ENCODE peak calls at places on chromosomes 1 and 21, in six cellular contexts. Z is BJ, K is cardiac muscle cell, J is psoas muscle, W is fibroblast of pulmonary artery, X is AG04449. B is an unnamed sample.

GRCh38 chr1:151309851-151310323 is 17.3 kb downstream of the PI4KB start:
- DNase-seq in J (no peak), K (peak; percentile 76), Z (no peak), W (peak; percentile 67), X (no peak), B (peak; percentile 51)

GRCh38 chr1:194164755-194165154 is 978.3 kb upstream of the B3GALT2 start:
- DNase-seq in W (no peak), J (no peak), X (no peak), K (no peak), Z (no peak), B (no peak)

GRCh38 chr1:65904681-65905083 is 112.0 kb downstream of the PDE4B start:
- DNase-seq in W (peak; percentile 10), Z (no peak), K (peak; percentile 16), J (no peak), X (no peak), B (no peak)

GRCh38 chr1:20255666-20256065 is 35.0 kb upstream of the VWA5B1 start:
- DNase-seq in W (peak; percentile 63), K (peak; percentile 78), X (no peak), J (no peak), Z (no peak), B (peak; percentile 12)

GRCh38 chr1:53390261-53390660 is 62.4 kb upstream of the LRP8 start:
- DNase-seq in W (no peak), X (no peak), J (peak; percentile 43), Z (no peak), K (no peak), B (no peak)

GRCh38 chr1:84877592-84877991 is 15.4 kb downstream of the LPAR3 start:
- DNase-seq in J (no peak), K (no peak), X (peak; percentile 33), Z (no peak), W (peak; percentile 38), B (no peak)

GRCh38 chr1:167186771-167187170 is 33.9 kb upstream of the POU2F1 start:
- DNase-seq in Z (no peak), W (no peak), J (no peak), X (no peak), K (no peak), B (no peak)

GRCh38 chr1:207186503-207186902 is 82.5 kb downstream of the C4BPA start:
- DNase-seq in J (no peak), Z (no peak), W (no peak), X (peak; percentile 4), K (peak; percentile 13), B (no peak)

GRCh38 chr1:202240956-202241355 is 47.4 kb downstream of the LGR6 start:
- DNase-seq in K (no peak), J (no peak), W (no peak), Z (no peak), X (no peak), B (no peak)

GRCh38 chr1:36369472-36369871 is 16.3 kb downstream of the STK40 start:
- DNase-seq in Z (no peak), X (no peak), W (no peak), J (no peak), K (no peak), B (no peak)

GRCh38 chr1:158248122-158248521 is 6.1 kb upstream of the CD1A start:
- DNase-seq in Z (no peak), K (no peak), J (no peak), W (no peak), X (no peak), B (no peak)

GRCh38 chr1:169696273-169697100 is 14.9 kb downstream of the SELL start:
- DNase-seq in W (peak; percentile 19), J (no peak), Z (no peak), K (no peak), X (no peak), B (no peak)

GRCh38 chr21:32279377-32279680 is 480 bp upstream of the MIS18A start:
- DNase-seq in Z (no peak), K (no peak), J (no peak), W (no peak), X (no peak), B (no peak)
- H3K4me3 ChIP-seq in Z (peak overlapping the region; percentile 98), K (peak overlapping the region; percentile 60), J (peak overlapping the region; percentile 80), W (peak overlapping the region; percentile 92), X (peak overlapping the region; percentile 97), B (peak overlapping the region; percentile 89)

GRCh38 chr21:45269861-45270260 is 17.8 kb downstream of the POFUT2 start:
- DNase-seq in W (no peak), J (no peak), X (no peak), K (no peak), Z (no peak), B (no peak)
- H3K4me3 ChIP-seq in W (no peak overlapping the region), J (no peak overlapping the region), X (no peak overlapping the region), K (no peak overlapping the region), Z (no peak overlapping the region), B (no peak overlapping the region)

GRCh38 chr1:245475116-245475515 is 320.3 kb downstream of the KIF26B start:
- DNase-seq in K (peak; percentile 32), W (peak; percentile 18), J (no peak), X (no peak), Z (no peak), B (no peak)
- H3K4me3 ChIP-seq in K (no peak overlapping the region), W (no peak overlapping the region), J (no peak overlapping the region), X (no peak overlapping the region), Z (no peak overlapping the region), B (no peak overlapping the region)

DNA sequence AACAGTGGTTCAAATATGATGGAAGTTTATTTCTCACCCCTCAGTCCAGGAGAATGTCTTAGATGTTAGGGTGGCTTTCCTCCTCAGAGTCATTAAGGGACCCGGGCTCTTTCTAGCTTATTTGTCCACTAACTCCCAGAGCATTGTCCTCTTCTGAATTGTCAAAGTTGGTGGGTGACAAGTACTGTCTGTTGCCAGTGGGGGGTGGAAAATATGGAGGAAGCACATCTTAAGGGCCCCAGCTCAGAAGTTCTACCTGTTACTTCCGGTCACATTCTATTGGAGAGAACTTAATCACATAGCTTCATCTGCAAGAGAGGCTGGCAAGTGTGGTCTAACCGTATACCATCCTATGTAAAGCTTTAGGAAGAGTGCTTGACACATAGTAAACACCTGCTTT is 7.1 kb downstream of the CLIC4 start:
- DNase-seq in W (no peak), J (no peak), Z (no peak), X (no peak), K (no peak), B (no peak)
- H3K4me3 ChIP-seq in W (no peak overlapping the region), J (no peak overlapping the region), Z (no peak overlapping the region), X (no peak overlapping the region), K (no peak overlapping the region), B (no peak overlapping the region)

GRCh38 chr1:174795806-174796205 is 203.9 kb upstream of the CACYBP start:
- DNase-seq in K (no peak), X (no peak), Z (no peak), J (no peak), W (peak; percentile 4), B (no peak)

GRCh38 chr1:174800221-174800791 is 199.4 kb upstream of the CACYBP start:
- DNase-seq in Z (no peak), K (peak; percentile 6), W (peak; percentile 8), J (no peak), X (no peak), B (no peak)

GRCh38 chr1:174799136-174799479 is 200.6 kb upstream of the CACYBP start:
- DNase-seq in Z (no peak), X (no peak), K (no peak), W (no peak), J (no peak), B (no peak)

GRCh38 chr1:174797398-174797797 is 202.3 kb upstream of the CACYBP start:
- DNase-seq in X (no peak), W (no peak), K (no peak), J (no peak), Z (no peak), B (no peak)

GRCh38 chr1:174800951-174801350 is 198.8 kb upstream of the CACYBP start:
- DNase-seq in K (no peak), Z (no peak), J (no peak), W (no peak), X (no peak), B (no peak)
- H3K4me3 ChIP-seq in K (no peak overlapping the region), Z (no peak overlapping the region), J (no peak overlapping the region), W (no peak overlapping the region), X (no peak overlapping the region), B (no peak overlapping the region)